ENCODE peak calls at places on chromosomes 12 and 14, in seven cellular contexts. Q, U, B, S, W, V and C are unnamed samples.

GRCh38 chr12:53279888-53280498 is 11.9 kb downstream of the ESPL1 start:
- DNase-seq in Q (no peak), U (no peak), B (no peak), S (no peak), W (no peak), V (no peak), C (no peak)

GRCh38 chr14:99737451-99737951 is 53.4 kb downstream of the CYP46A1 start:
- DNase-seq in Q (no peak), U (no peak), B (no peak), S (no peak), W (no peak), V (no peak), C (peak; percentile 37)

GRCh38 chr12:131194166-131194565 is 240.5 kb downstream of the ADGRD1 start:
- DNase-seq in Q (no peak), U (no peak), B (no peak), S (no peak), W (no peak), V (no peak), C (no peak)

GRCh38 chr12:47038270-47038748 is 41.1 kb upstream of the PCED1B start:
- DNase-seq in Q (no peak), U (no peak), B (no peak), S (no peak), W (no peak), V (no peak), C (no peak)

GRCh38 chr14:102508774-102509743 is 517 bp downstream of the ANKRD9 start:
- DNase-seq in Q (no peak), U (no peak), B (no peak), S (no peak), W (peak; percentile 67), V (no peak), C (peak; percentile 5)

GRCh38 chr12:50597200-50598195 is 92.7 kb downstream of the DIP2B start:
- DNase-seq in Q (no peak), U (peak; percentile 88), B (no peak), S (peak; percentile 4), W (no peak), V (peak; percentile 61), C (no peak)

GRCh38 chr12:117000316-117000715 is 89.6 kb downstream of the FBXW8 start:
- DNase-seq in Q (no peak), U (no peak), B (no peak), S (no peak), W (no peak), V (no peak), C (no peak)

GRCh38 chr14:102819176-102819628 is 42.0 kb downstream of the TRAF3 start:
- DNase-seq in Q (no peak), U (no peak), B (no peak), S (no peak), W (no peak), V (no peak), C (peak; percentile 56)

GRCh38 chr12:3441435-3441834 is 49.6 kb upstream of the PRMT8 start:
- DNase-seq in Q (no peak), U (no peak), B (no peak), S (no peak), W (no peak), V (no peak), C (no peak)

GRCh38 chr14:102930138-102930752 is 7.8 kb downstream of the AMN start:
- DNase-seq in Q (peak; percentile 84), U (no peak), B (peak; percentile 20), S (no peak), W (peak; percentile 17), V (no peak), C (no peak)

GRCh38 chr12:201361-201760 is 12.6 kb downstream of the SLC6A12 start:
- DNase-seq in Q (no peak), U (no peak), B (no peak), S (no peak), W (no peak), V (no peak), C (no peak)

GRCh38 chr14:79016828-79017505 is 846.8 kb downstream of the NRXN3 start:
- DNase-seq in Q (no peak), U (peak; percentile 88), B (no peak), S (no peak), W (no peak), V (peak; percentile 35), C (no peak)

GRCh38 chr14:65303185-65303901 is 109.2 kb upstream of the FUT8 start:
- DNase-seq in Q (no peak), U (peak; percentile 20), B (no peak), S (no peak), W (peak; percentile 11), V (no peak), C (no peak)

GRCh38 chr14:96189288-96189711 is 15.3 kb upstream of the BDKRB2 start:
- DNase-seq in Q (no peak), U (peak; percentile 56), B (no peak), S (no peak), W (no peak), V (no peak), C (no peak)

GRCh38 chr14:58106446-58106845 is 45.6 kb downstream of the ARMH4 start:
- DNase-seq in Q (no peak), U (no peak), B (no peak), S (no peak), W (no peak), V (no peak), C (no peak)

GRCh38 chr12:22121224-22121623 is 75.2 kb downstream of the CMAS start:
- DNase-seq in Q (no peak), U (no peak), B (no peak), S (no peak), W (no peak), V (no peak), C (peak; percentile 77)

GRCh38 chr14:68476212-68476964 is 316.5 kb downstream of the ZFP36L1 start:
- DNase-seq in Q (no peak), U (peak; percentile 90), B (no peak), S (no peak), W (peak; percentile 52), V (peak; percentile 71), C (no peak)

GRCh38 chr12:51970904-51971646 is 19.6 kb downstream of the ACVR1B start:
- DNase-seq in Q (peak; percentile 61), U (peak; percentile 23), B (peak; percentile 31), S (no peak), W (no peak), V (no peak), C (no peak)

GRCh38 chr14:101584049-101584859 is 23.0 kb downstream of the DIO3 start:
- DNase-seq in Q (no peak), U (peak; percentile 37), B (no peak), S (no peak), W (no peak), V (no peak), C (no peak)

GRCh38 chr14:50027797-50028196 is 88.6 kb downstream of the VCPKMT start:
- DNase-seq in Q (no peak), U (no peak), B (no peak), S (no peak), W (no peak), V (no peak), C (no peak)